ENCODE peak calls at places on chromosomes 3 and 15, in ten cellular contexts. M, O, L, B, J, A, G, K, S and F are unnamed samples.

GRCh38 chr3:183211390-183211789 is 41.7 kb upstream of the B3GNT5 start:
- DNase-seq in K (no peak), J (no peak), S (no peak), M (no peak), B (no peak), G (no peak), L (peak; percentile 64), A (peak; percentile 88), O (no peak), F (no peak)

GRCh38 chr3:44000586-44000985 is 241.1 kb upstream of the TOPAZ1 start:
- DNase-seq in L (no peak), O (no peak), G (no peak), J (no peak), S (peak; percentile 59), B (no peak), A (peak; percentile 59), K (no peak), M (peak; percentile 82), F (no peak)

GRCh38 chr15:28252831-28253230 is 69.1 kb downstream of the HERC2 start:
- DNase-seq in B (no peak), M (no peak), J (no peak), O (no peak), K (no peak), A (no peak), L (no peak), S (no peak), G (no peak), F (no peak)

GRCh38 chr15:92883643-92884458 is 16.3 kb upstream of the CHD2 start:
- DNase-seq in K (no peak), B (no peak), J (no peak), A (peak; percentile 46), L (no peak), O (peak; percentile 79), S (no peak), G (no peak), M (no peak), F (no peak)

GRCh38 chr3:173501941-173502489 is 104.5 kb downstream of the NLGN1 start:
- DNase-seq in L (no peak), S (no peak), A (no peak), B (no peak), K (no peak), G (no peak), M (peak; percentile 49), O (no peak), J (no peak), F (peak; percentile 12)

GRCh38 chr15:47750030-47750739 is 32.9 kb downstream of the SEMA6D start:
- DNase-seq in B (no peak), A (peak; percentile 76), J (no peak), L (no peak), M (peak; percentile 85), G (no peak), K (no peak), S (peak; percentile 75), O (no peak), F (peak; percentile 6)

GRCh38 chr3:32457971-32458471 is 44.6 kb downstream of the CMTM6 start:
- DNase-seq in K (no peak), M (no peak), L (no peak), B (no peak), G (no peak), O (peak; percentile 88), A (peak; percentile 47), J (no peak), S (no peak), F (no peak)

GRCh38 chr3:129327510-129327909 is 48.8 kb downstream of the HMCES start:
- DNase-seq in J (no peak), A (no peak), M (no peak), S (no peak), L (peak; percentile 12), O (no peak), B (no peak), K (no peak), G (no peak), F (no peak)

GRCh38 chr3:196979545-196979944 is 10.9 kb upstream of the PIGZ start:
- DNase-seq in M (peak; percentile 91), A (no peak), O (no peak), G (no peak), K (peak; percentile 33), B (no peak), S (no peak), L (peak; percentile 70), J (no peak), F (no peak)

GRCh38 chr15:39556461-39556860 is 24.4 kb upstream of the THBS1 start:
- DNase-seq in L (no peak), J (no peak), M (no peak), A (no peak), K (no peak), O (no peak), B (no peak), S (no peak), G (peak; percentile 34), F (no peak)

GRCh38 chr3:111531446-111531845 is 10.6 kb upstream of the CD96 start:
- DNase-seq in L (no peak), S (no peak), O (no peak), B (no peak), K (no peak), A (no peak), M (peak; percentile 54), G (no peak), J (no peak), F (no peak)

GRCh38 chr3:185992801-185993467 is 55.1 kb upstream of the TRA2B start:
- DNase-seq in M (peak; percentile 59), B (no peak), J (no peak), S (peak; percentile 53), K (no peak), G (no peak), O (no peak), L (no peak), A (no peak), F (no peak)

GRCh38 chr15:53833134-53833624 is 73.7 kb upstream of the WDR72 start:
- DNase-seq in J (no peak), G (peak; percentile 54), B (no peak), L (no peak), S (no peak), M (peak; percentile 3), O (no peak), K (no peak), A (no peak), F (no peak)

GRCh38 chr15:40992241-40992741 is 39.0 kb downstream of the CHAC1 start:
- DNase-seq in A (no peak), B (no peak), G (no peak), S (peak; percentile 28), L (no peak), O (no peak), J (no peak), K (no peak), M (no peak), F (no peak)

GRCh38 chr15:83871808-83872559 is 218.1 kb downstream of the ADAMTSL3 start:
- DNase-seq in S (peak; percentile 58), M (peak; percentile 78), O (no peak), B (no peak), A (no peak), J (no peak), K (no peak), L (no peak), G (no peak), F (peak; percentile 49)

GRCh38 chr3:152403632-152404066 is 134.9 kb downstream of the MBNL1 start:
- DNase-seq in O (no peak), J (no peak), S (no peak), G (no peak), K (no peak), M (peak; percentile 37), A (peak; percentile 39), B (peak; percentile 61), L (peak; percentile 86), F (no peak)

GRCh38 chr15:74752486-74753395 is 4.1 kb downstream of the CYP1A2 start:
- DNase-seq in K (no peak), O (no peak), S (peak; percentile 77), B (no peak), A (no peak), G (no peak), L (peak; percentile 9), J (no peak), M (peak; percentile 14), F (no peak)

GRCh38 chr3:140553591-140553990 is 124.3 kb upstream of the TRIM42 start:
- DNase-seq in J (no peak), O (no peak), A (no peak), S (no peak), G (no peak), L (no peak), K (no peak), M (no peak), B (no peak), F (no peak)

GRCh38 chr15:89806565-89807550 is 7.8 kb downstream of the ANPEP start:
- DNase-seq in J (peak; percentile 39), B (no peak), M (no peak), G (no peak), O (no peak), S (no peak), L (peak; percentile 38), K (no peak), A (peak; percentile 97), F (no peak)

GRCh38 chr15:77186518-77187095 is 115.7 kb upstream of the TSPAN3 start:
- DNase-seq in S (no peak), J (no peak), K (peak; percentile 46), A (peak; percentile 43), G (peak; percentile 20), M (peak; percentile 49), B (no peak), L (no peak), O (no peak), F (no peak)

GRCh38 chr15:69991493-69991892 is 106.2 kb downstream of the TLE3 start:
- DNase-seq in S (no peak), M (no peak), A (no peak), B (no peak), O (no peak), L (no peak), G (no peak), J (no peak), K (peak; percentile 41), F (no peak)

GRCh38 chr3:195385526-195385925 is 57.3 kb downstream of the ACAP2 start:
- DNase-seq in O (no peak), M (no peak), L (no peak), J (no peak), S (no peak), B (no peak), G (no peak), A (no peak), K (no peak), F (no peak)

GRCh38 chr3:159839561-159840379 is 148.9 kb upstream of the IL12A start:
- DNase-seq in G (peak; percentile 66), M (no peak), J (no peak), B (no peak), A (no peak), O (no peak), L (peak; percentile 56), S (no peak), K (peak; percentile 29), F (no peak)

GRCh38 chr15:48493084-48493762 is 152.3 kb downstream of the FBN1 start:
- DNase-seq in O (no peak), A (no peak), B (no peak), M (peak; percentile 98), S (peak; percentile 66), K (no peak), J (no peak), G (no peak), L (no peak), F (no peak)

GRCh38 chr3:22296641-22297040 is 545.6 kb upstream of the ZNF385D start:
- DNase-seq in B (no peak), G (no peak), L (no peak), K (peak; percentile 20), S (no peak), A (no peak), J (no peak), O (no peak), M (peak; percentile 58), F (no peak)

GRCh38 chr3:108036984-108037741 is 53.7 kb downstream of the CD47 start:
- DNase-seq in L (no peak), J (no peak), B (no peak), M (peak; percentile 58), O (no peak), S (peak; percentile 58), K (no peak), A (no peak), G (no peak), F (no peak)